ENCODE peak calls at places on chromosomes 7 and 10, in five cellular contexts. U is hepatocyte, B is GM23338, S is SK-N-SH, Q is GM23248. M is an unnamed sample. For H3K9me2, the result is how much of the 10 kb centered on the place peaks cover.

GRCh38 chr10:102648889-102649752 is 4.8 kb downstream of the TRIM8 start:
- DNase-seq in U (no peak), B (peak), S (peak), Q (peak), M (peak)

GRCh38 chr7:2761801-2762497 is 73.9 kb downstream of the AMZ1 start:
- DNase-seq in U (no peak), B (no peak), S (no peak), Q (no peak), M (no peak)

GRCh38 chr10:131203456-131204357 is 107.8 kb downstream of the TCERG1L start:
- DNase-seq in U (no peak), B (no peak), S (no peak), Q (no peak), M (no peak)

GRCh38 chr10:81576336-81576735 is 298.7 kb upstream of the NRG3 start:
- DNase-seq in U (no peak), B (no peak), S (no peak), Q (no peak), M (no peak)

GRCh38 chr7:69115788-69116187 is 482.5 kb upstream of the AUTS2 start:
- DNase-seq in U (no peak), B (no peak), S (no peak), Q (peak), M (no peak)

GRCh38 chr10:69734797-69735468 is 66.8 kb upstream of the COL13A1 start:
- DNase-seq in U (no peak), B (no peak), S (no peak), Q (no peak), M (peak)

GRCh38 chr10:52668024-52668423 is 104.6 kb downstream of the MBL2 start:
- DNase-seq in U (no peak), B (no peak), S (no peak), Q (peak), M (no peak)

GRCh38 chr7:45410893-45411292 is 163.3 kb upstream of the ADCY1 start:
- DNase-seq in U (no peak), B (no peak), S (no peak), Q (no peak), M (no peak)

GRCh38 chr10:15141136-15142067 is 27.1 kb downstream of the NMT2 start:
- DNase-seq in U (no peak), B (no peak), S (no peak), Q (no peak), M (no peak)

GRCh38 chr7:4763091-4763793 is 12.2 kb upstream of the AP5Z1 start:
- DNase-seq in U (no peak), B (no peak), S (no peak), Q (no peak), M (no peak)

GRCh38 chr10:47173929-47174442 is 126.0 kb upstream of the GDF10 start:
- DNase-seq in U (no peak), B (no peak), S (no peak), Q (peak), M (no peak)

GRCh38 chr7:1974714-1975113 is 258.0 kb downstream of the MAD1L1 start:
- DNase-seq in U (no peak), B (no peak), S (no peak), Q (no peak), M (no peak)

GRCh38 chr10:48551796-48552591 is 52.9 kb downstream of the ARHGAP22 start:
- DNase-seq in U (peak), B (peak), S (peak), Q (peak), M (peak)

GRCh38 chr7:71707041-71707440 is 575.1 kb downstream of the GALNT17 start:
- DNase-seq in U (no peak), B (no peak), S (no peak), Q (no peak), M (no peak)

GRCh38 chr7:77434570-77434969 is 18.4 kb upstream of the GSAP start:
- DNase-seq in U (no peak), B (no peak), S (no peak), Q (no peak), M (no peak)

GRCh38 chr7:3955751-3956696 is 655.0 kb downstream of the SDK1 start:
- DNase-seq in U (peak), B (no peak), S (no peak), Q (no peak), M (no peak)

GRCh38 chr10:6035101-6035834 is 26.9 kb downstream of the IL2RA start:
- DNase-seq in U (no peak), B (no peak), S (no peak), Q (no peak), M (no peak)

GRCh38 chr7:158887594-158887993 is 31.2 kb downstream of the DYNC2I1 start:
- DNase-seq in U (no peak), B (no peak), S (peak), Q (peak), M (no peak)
- H3K9me2 ChIP-seq in U (under half), B (under half), S (under half), Q (under half), M (under half)

GRCh38 chr7:114979388-114979787 is 57.5 kb downstream of the MDFIC start:
- DNase-seq in U (peak), B (peak), S (no peak), Q (no peak), M (no peak)
- TF ChIP-seq EZH2phosphoT487 in U (no peak), B (no peak), S (no peak), Q (no peak), M (no peak)

GRCh38 chr7:89687266-89687665 is 467.0 kb upstream of the STEAP1 start:
- DNase-seq in U (no peak), B (no peak), S (no peak), Q (no peak), M (no peak)

GRCh38 chr7:89680161-89680560 is 474.1 kb upstream of the STEAP1 start:
- DNase-seq in U (no peak), B (no peak), S (no peak), Q (no peak), M (no peak)

GRCh38 chr7:89685287-89685686 is 469.0 kb upstream of the STEAP1 start:
- DNase-seq in U (no peak), B (no peak), S (no peak), Q (no peak), M (no peak)

DNA sequence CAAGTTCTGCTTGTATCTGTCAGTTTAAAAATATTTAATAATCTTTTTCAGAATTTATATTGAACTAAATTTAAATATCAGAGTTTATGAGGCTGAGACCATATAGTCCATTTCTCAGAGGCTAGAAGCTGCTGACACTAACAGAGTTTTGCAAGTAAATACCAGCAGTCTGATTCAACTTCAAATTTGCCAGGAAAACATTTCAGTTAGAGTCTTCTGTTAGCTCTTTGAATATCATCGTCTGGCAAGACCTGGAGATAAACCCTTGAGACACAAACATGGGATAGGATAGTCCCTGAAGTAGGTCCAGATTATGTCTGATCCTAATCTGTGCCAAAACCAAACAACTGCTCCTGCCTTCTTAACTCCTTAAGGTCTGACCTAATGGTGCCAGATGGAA is 472.8 kb upstream of the STEAP1 start:
- DNase-seq in U (no peak), B (no peak), S (no peak), Q (no peak), M (no peak)
- H2AFZ ChIP-seq in U (no peak), B (no peak), S (no peak), Q (no peak), M (no peak)

DNA sequence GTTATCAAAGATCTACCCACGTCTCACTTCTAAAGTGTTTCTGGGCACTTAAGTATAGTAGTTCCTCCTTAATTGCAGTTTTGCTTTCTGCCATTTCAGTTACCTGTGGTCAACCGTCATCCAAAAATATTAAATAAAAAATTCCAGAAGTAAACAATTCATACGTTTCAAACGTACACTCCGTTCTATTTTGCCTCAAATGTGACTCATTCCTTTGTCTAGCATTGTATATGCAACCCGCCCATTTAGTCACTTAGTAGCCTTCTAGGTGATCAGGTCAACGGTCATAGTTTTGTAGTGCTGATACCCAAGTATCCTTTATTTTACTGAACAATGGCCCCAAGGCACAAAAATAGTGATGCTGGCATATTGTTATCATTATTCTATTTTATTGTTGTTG is 33.8 kb downstream of the HGF start:
- DNase-seq in U (no peak), B (no peak), S (no peak), Q (no peak), M (no peak)
- H3K9me2 ChIP-seq in U (under half), B (under half), S (under half), Q (under half), M (under half)

GRCh38 chr10:33209777-33210176 is 124.7 kb downstream of the NRP1 start:
- DNase-seq in U (no peak), B (no peak), S (no peak), Q (no peak), M (no peak)

GRCh38 chr10:33211123-33211878 is 123.2 kb downstream of the NRP1 start:
- DNase-seq in U (peak), B (no peak), S (peak), Q (peak), M (no peak)

GRCh38 chr10:33215154-33215553 is 119.3 kb downstream of the NRP1 start:
- DNase-seq in U (peak), B (no peak), S (no peak), Q (peak), M (no peak)

GRCh38 chr10:33214174-33214573 is 120.3 kb downstream of the NRP1 start:
- DNase-seq in U (no peak), B (no peak), S (no peak), Q (no peak), M (no peak)

DNA sequence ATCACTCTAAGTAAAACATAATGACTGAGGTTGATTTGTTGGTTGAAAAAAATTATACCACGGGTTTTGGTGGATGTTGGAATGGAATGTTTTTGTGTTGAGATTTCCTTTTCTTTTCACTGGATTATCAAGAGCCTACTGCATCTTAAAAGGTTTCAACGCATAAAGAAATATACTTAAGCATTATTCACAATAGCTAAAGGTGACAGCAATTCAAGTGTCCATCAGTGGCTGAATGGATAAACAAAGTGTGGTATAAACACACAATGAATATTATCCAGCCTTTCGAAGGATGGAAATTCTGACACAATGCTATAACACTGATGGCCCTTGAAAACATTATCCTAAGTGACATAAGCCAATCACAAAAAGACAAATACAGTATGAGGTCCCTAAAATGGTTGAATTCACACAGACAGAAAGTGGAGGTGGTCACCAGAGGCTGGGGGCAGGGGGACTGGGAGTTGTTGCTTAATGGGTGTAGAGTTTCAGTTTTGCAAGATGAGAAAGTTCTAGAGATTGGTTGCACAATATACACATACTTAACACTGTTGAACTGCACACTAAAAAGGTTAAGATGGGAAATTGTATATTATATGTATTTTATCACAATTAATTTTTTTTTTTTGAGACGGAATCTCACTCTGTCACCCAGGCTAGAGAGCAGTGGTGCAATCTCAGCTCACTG is 122.3 kb downstream of the NRP1 start:
- DNase-seq in U (no peak), B (no peak), S (no peak), Q (peak), M (no peak)
- TF ChIP-seq EZH2phosphoT487 in U (no peak), B (no peak), S (no peak), Q (no peak), M (no peak)

DNA sequence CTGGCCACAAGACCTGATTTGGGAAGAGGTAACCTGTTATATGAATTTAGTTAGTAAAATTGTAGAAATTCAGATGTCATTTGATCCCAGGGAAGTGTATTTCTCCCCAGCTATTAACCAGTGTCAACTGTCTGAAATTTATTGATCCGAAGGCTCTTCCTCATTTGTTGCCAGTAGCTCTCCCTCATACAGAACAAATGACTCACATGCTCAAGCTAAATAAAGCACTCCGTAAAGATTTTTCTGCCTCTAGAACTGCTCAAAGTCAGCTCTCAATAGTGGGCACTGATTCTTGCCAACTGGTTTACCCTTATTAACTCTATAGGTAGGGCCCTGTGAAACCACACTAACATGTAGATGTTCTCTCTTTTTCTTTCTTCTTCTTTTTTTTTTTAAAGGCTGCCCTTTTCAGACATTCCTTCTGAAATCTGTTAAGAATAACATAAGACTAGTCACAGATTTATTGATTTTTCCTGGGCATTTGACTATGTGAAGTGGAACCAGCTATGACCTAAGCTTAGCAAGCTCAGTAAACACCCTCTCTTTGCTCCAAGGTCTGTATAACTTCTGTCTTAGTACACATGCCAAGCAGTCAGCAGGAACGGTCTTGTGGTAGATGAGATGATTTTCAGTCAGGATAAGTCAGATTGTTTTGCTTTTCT is 21.8 kb downstream of the RPA3 start:
- DNase-seq in U (peak), B (no peak), S (no peak), Q (peak), M (no peak)
- H2AFZ ChIP-seq in U (no peak), B (no peak), S (peak), Q (peak), M (no peak)

GRCh38 chr7:322111-322671 is 32.2 kb downstream of the FOXL3 start:
- DNase-seq in U (peak), B (peak), S (peak), Q (peak), M (peak)

GRCh38 chr7:322708-323111 is 32.7 kb downstream of the FOXL3 start:
- DNase-seq in U (no peak), B (no peak), S (no peak), Q (no peak), M (no peak)

GRCh38 chr7:325051-325798 is 35.3 kb downstream of the FOXL3 start:
- DNase-seq in U (no peak), B (no peak), S (no peak), Q (no peak), M (no peak)

GRCh38 chr7:324011-324410 is 34.0 kb downstream of the FOXL3 start:
- DNase-seq in U (no peak), B (no peak), S (no peak), Q (no peak), M (no peak)

GRCh38 chr7:323410-323809 is 33.4 kb downstream of the FOXL3 start:
- DNase-seq in U (no peak), B (no peak), S (no peak), Q (peak), M (no peak)
- H3K9me2 ChIP-seq in U (under half), B (under half), S (under half), Q (under half), M (under half)

GRCh38 chr10:77692782-77693181 is 55.2 kb upstream of the KCNMA1 start:
- DNase-seq in U (no peak), B (no peak), S (no peak), Q (peak), M (no peak)
- TF ChIP-seq EZH2phosphoT487 in U (no peak), B (no peak), S (no peak), Q (no peak), M (no peak)

DNA sequence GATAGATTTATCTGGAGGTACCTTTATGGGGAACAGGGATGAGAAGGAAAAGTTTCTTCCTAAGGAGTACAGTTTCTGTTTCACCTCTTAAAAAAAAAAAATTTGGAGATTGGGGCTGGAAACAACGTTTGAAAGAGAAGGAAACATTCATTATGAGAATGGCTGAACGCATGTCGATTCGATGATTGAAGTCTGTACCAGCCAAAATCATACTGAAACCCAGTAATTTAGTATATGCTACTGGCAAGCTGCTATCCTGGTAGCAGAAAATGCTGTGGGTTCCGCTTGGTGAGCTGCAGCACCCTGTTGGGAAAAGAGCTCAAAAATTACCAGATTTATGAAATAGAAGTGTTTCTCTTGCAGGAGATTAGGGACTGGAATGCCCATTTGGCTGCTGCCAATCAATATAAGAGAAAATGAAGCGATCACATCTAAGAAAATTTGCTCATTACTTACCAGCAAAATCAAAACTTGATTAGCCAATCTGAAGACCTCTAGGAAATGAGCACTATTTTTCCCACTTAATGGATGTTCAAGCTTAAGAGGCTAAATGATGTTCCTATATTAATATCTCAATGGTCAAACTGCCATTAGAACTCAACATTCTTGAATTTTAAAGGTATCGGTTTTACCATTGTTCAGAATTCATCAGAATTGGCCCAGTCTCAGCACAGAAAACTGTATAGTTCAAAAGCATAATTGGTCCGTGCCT is 1.1 kb upstream of the ITGB1 start:
- DNase-seq in U (no peak), B (no peak), S (peak), Q (peak), M (no peak)
- H2AFZ ChIP-seq in U (peak), B (no peak), S (no peak), Q (peak), M (peak)

DNA sequence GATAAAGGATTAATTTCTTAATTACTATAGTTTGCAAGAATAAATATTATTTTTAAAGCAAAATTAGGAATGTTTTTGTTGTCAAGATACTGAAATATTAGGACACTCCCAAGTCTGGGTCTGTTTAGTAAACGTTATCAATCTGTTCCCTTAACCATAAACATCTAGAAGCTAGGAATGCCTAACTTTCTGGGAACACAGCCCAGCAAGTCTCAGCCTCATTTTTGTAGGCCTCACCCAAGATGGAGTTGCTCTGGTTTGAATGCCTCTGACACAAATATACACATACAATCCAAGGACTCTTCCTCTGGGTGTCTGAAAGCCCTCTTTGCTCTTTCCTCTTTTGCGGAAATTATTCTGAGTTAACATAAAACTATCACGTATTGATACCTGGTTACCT is 487.4 kb upstream of the CELF2 start:
- DNase-seq in U (no peak), B (no peak), S (no peak), Q (no peak), M (no peak)
- H3K9me2 ChIP-seq in U (under half), B (under half), S (under half), Q (under half), M (under half)

M was measured in OCI-LY7.